ENCODE peak calls at places on chromosomes 1 and 21, in seven cellular contexts. F is HFF-Myc, H is brain microvascular endothelial cell, C is cardiac muscle cell, A is endothelial cell of umbilical vein, G is fibroblast of pulmonary artery, P is left ventricle myocardium inferior. T is an unnamed sample.

GRCh38 chr1:218171302-218171893 is 113.7 kb upstream of the RRP15 start:
- DNase-seq in F (peak), H (no peak), C (peak), A (peak), G (peak), P (no peak), T (peak)

GRCh38 chr1:109610609-109611307 is 8.7 kb downstream of the GNAT2 start:
- DNase-seq in F (no peak), H (peak), C (no peak), A (no peak), G (peak), P (no peak), T (peak)

GRCh38 chr1:75589637-75590036 is 21.3 kb downstream of the SLC44A5 start:
- DNase-seq in F (no peak), H (no peak), C (no peak), A (no peak), G (no peak), P (no peak), T (no peak)

GRCh38 chr21:35664683-35665082 is 395.6 kb downstream of the SETD4 start:
- DNase-seq in F (no peak), H (no peak), C (no peak), A (no peak), G (no peak), P (no peak), T (no peak)

GRCh38 chr1:51310871-51311613 is 19.3 kb downstream of the TTC39A start:
- DNase-seq in F (no peak), H (no peak), C (no peak), A (peak), G (no peak), P (no peak), T (no peak)

GRCh38 chr1:205592443-205593003 is 39.3 kb downstream of the ELK4 start:
- DNase-seq in F (no peak), H (no peak), C (no peak), A (no peak), G (no peak), P (no peak), T (no peak)

GRCh38 chr1:209176866-209177430 is 406.6 kb upstream of the CAMK1G start:
- DNase-seq in F (no peak), H (no peak), C (no peak), A (no peak), G (no peak), P (no peak), T (no peak)

GRCh38 chr1:202233171-202233570 is 39.6 kb downstream of the LGR6 start:
- DNase-seq in F (no peak), H (no peak), C (no peak), A (no peak), G (no peak), P (no peak), T (no peak)

GRCh38 chr1:118118469-118118868 is 66.6 kb downstream of the SPAG17 start:
- DNase-seq in F (no peak), H (no peak), C (no peak), A (no peak), G (no peak), P (no peak), T (no peak)

GRCh38 chr1:36910281-36910725 is 124.0 kb downstream of the GRIK3 start:
- DNase-seq in F (no peak), H (no peak), C (no peak), A (no peak), G (no peak), P (no peak), T (no peak)

GRCh38 chr1:2128189-2128901 is 66.2 kb downstream of the FAAP20 start:
- DNase-seq in F (no peak), H (no peak), C (no peak), A (no peak), G (no peak), P (peak), T (no peak)

GRCh38 chr1:88935522-88936222 is 44.3 kb upstream of the GTF2B start:
- DNase-seq in F (peak), H (no peak), C (peak), A (peak), G (peak), P (no peak), T (peak)

GRCh38 chr1:225532240-225532944 is 104.6 kb upstream of the LBR start:
- DNase-seq in F (no peak), H (no peak), C (no peak), A (no peak), G (no peak), P (no peak), T (no peak)

GRCh38 chr1:52601976-52602327 is 219 bp upstream of the GPX7 start:
- DNase-seq in F (no peak), H (no peak), C (no peak), A (no peak), G (no peak), P (no peak), T (no peak)

GRCh38 chr1:184647471-184647870 is 107.2 kb downstream of the EDEM3 start:
- DNase-seq in F (no peak), H (no peak), C (no peak), A (no peak), G (no peak), P (no peak), T (no peak)

DNA sequence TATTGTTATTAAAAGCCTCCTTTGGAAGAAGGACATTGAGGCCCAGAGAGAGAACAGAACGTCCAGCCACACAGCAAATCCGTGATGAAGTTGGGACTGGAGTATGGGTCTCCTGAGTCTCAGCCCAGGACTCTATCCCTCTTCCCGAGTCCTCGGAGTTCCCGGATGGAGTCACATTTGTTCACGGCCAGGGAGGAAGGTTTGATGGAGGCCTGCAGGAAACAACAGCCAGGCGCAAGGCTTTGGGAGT is 357 bp upstream of the TXLNA start:
- DNase-seq in F (no peak), H (no peak), C (no peak), A (no peak), G (no peak), P (no peak), T (no peak)
- H3K4me3 ChIP-seq in F (peak), H (peak), C (peak), A (no peak), G (peak), P (peak), T (peak)

DNA sequence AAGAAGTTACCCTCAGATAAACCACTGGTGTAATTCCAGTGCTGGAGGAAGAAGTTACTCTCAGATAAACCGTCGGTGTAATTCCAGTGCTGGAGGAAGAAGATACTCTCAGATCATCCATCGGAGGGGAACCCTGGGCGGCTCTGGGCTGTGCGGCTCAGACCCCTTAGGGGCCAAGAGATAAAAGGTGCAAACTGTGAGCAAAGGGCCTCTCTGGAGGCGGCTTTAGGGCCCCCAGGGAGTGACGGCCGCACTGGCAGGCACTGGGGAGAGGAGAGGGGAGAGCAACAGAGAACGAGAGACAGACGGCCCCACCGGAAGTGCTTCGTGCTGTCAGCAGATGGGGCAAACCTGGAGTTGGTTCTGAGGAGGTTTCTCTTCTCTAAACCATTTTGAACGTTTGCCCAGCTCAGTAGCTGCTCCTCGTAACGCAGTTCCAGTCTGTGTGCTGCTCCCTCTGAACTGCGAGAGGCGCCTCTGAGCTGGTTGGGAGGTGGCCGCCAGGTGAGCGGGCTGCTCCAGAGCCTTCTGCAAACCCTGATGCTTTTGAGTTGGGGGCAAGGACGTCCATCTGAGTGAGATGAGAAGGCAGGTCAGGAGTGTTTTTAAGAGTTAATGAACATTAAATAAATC is 62.6 kb upstream of the COL6A1 start:
- DNase-seq in F (no peak), H (no peak), C (no peak), A (no peak), G (no peak), P (no peak), T (no peak)
- TF ChIP-seq CTCF in F (no peak), H (no peak), C (no peak), A (no peak), G (no peak), P (no peak), T (no peak)

GRCh38 chr1:167456500-167456899 is 61.8 kb downstream of the CD247 start:
- DNase-seq in F (no peak), H (no peak), C (no peak), A (no peak), G (no peak), P (no peak), T (no peak)
- H3K4me3 ChIP-seq in F (no peak), H (no peak), C (no peak), A (no peak), G (no peak), P (peak), T (no peak)

GRCh38 chr1:93703649-93704048 is 22.0 kb upstream of the BCAR3 start:
- DNase-seq in F (no peak), H (no peak), C (no peak), A (no peak), G (no peak), P (no peak), T (no peak)

GRCh38 chr1:93702102-93702827 is 20.6 kb upstream of the BCAR3 start:
- DNase-seq in F (no peak), H (no peak), C (peak), A (no peak), G (no peak), P (peak), T (no peak)

GRCh38 chr1:93701619-93702018 is 20.0 kb upstream of the BCAR3 start:
- DNase-seq in F (peak), H (peak), C (no peak), A (peak), G (peak), P (no peak), T (peak)

GRCh38 chr1:93704063-93704462 is 22.4 kb upstream of the BCAR3 start:
- DNase-seq in F (no peak), H (no peak), C (no peak), A (no peak), G (no peak), P (no peak), T (no peak)

GRCh38 chr1:93702828-93703183 is 21.2 kb upstream of the BCAR3 start:
- DNase-seq in F (no peak), H (no peak), C (no peak), A (peak), G (no peak), P (no peak), T (no peak)
- TF ChIP-seq CTCF in F (peak), H (no peak), C (no peak), A (peak), G (peak), P (no peak), T (no peak)

GRCh38 chr1:56645663-56646330 is 683 bp downstream of the PRKAA2 start:
- DNase-seq in F (no peak), H (no peak), C (peak), A (peak), G (no peak), P (no peak), T (no peak)
- H3K4me3 ChIP-seq in F (peak), H (peak), C (peak), A (peak), G (peak), P (peak), T (peak)

DNA sequence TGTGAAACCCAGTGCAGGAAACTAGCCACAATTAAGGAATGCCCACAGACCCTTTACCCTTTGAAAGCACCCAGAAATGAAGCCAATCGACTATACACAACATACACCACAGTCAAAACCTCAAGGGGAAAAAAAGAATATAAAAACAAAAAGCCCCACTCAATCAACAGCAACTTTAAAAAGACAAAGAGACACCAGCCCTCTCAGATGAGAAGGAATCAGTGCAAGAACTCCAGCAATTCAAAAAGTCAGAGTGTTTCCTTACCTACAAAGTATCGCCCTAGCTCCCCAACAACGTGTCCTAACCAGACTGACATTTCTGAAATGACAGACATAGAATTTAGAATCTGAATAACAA is 147.7 kb downstream of the CHD1L start:
- DNase-seq in F (no peak), H (no peak), C (no peak), A (no peak), G (no peak), P (no peak), T (no peak)
- TF ChIP-seq CTCF in F (no peak), H (no peak), C (no peak), A (no peak), G (no peak), P (no peak), T (no peak)

T was measured in choroid plexus epithelial cell.